ENCODE peak calls at places on chromosomes 5 and 9, in six cellular contexts. One of them, this sample, is unnamed.

GRCh38 chr9:37944671-37945481 is 40.9 kb upstream of the SLC25A51 start:
- DNase-seq in sigmoid colon: no peak
- DNase-seq in PC-9: peak
- DNase-seq in AG04450: no peak
- DNase-seq in ascending aorta: no peak
- DNase-seq in suprapubic skin: no peak
- DNase-seq in this sample: no peak

GRCh38 chr9:580652-581342 is 260.7 kb upstream of the DMRT1 start:
- DNase-seq in sigmoid colon: no peak
- DNase-seq in PC-9: no peak
- DNase-seq in AG04450: no peak
- DNase-seq in ascending aorta: no peak
- DNase-seq in suprapubic skin: no peak
- DNase-seq in this sample: no peak

GRCh38 chr5:452856-453710 is 10.1 kb downstream of the EXOC3 start:
- DNase-seq in sigmoid colon: peak
- DNase-seq in PC-9: no peak
- DNase-seq in AG04450: no peak
- DNase-seq in ascending aorta: peak
- DNase-seq in suprapubic skin: peak
- DNase-seq in this sample: no peak

GRCh38 chr9:36991516-36992134 is 42.4 kb downstream of the PAX5 start:
- DNase-seq in sigmoid colon: no peak
- DNase-seq in PC-9: peak
- DNase-seq in AG04450: no peak
- DNase-seq in ascending aorta: no peak
- DNase-seq in suprapubic skin: no peak
- DNase-seq in this sample: no peak

GRCh38 chr9:131657456-131657855 is 82.4 kb downstream of the RAPGEF1 start:
- DNase-seq in sigmoid colon: no peak
- DNase-seq in PC-9: peak
- DNase-seq in AG04450: no peak
- DNase-seq in ascending aorta: no peak
- DNase-seq in suprapubic skin: no peak
- DNase-seq in this sample: no peak

GRCh38 chr5:88672644-88673493 is 210.1 kb downstream of the MEF2C start:
- DNase-seq in sigmoid colon: no peak
- DNase-seq in PC-9: no peak
- DNase-seq in AG04450: no peak
- DNase-seq in ascending aorta: no peak
- DNase-seq in suprapubic skin: no peak
- DNase-seq in this sample: no peak

GRCh38 chr5:179914032-179914755 is 6.5 kb upstream of the TBC1D9B start:
- DNase-seq in sigmoid colon: no peak
- DNase-seq in PC-9: peak
- DNase-seq in AG04450: no peak
- DNase-seq in ascending aorta: peak
- DNase-seq in suprapubic skin: no peak
- DNase-seq in this sample: no peak

GRCh38 chr5:176157656-176158055 is 80.6 kb upstream of the SIMC1 start:
- DNase-seq in sigmoid colon: no peak
- DNase-seq in PC-9: no peak
- DNase-seq in AG04450: no peak
- DNase-seq in ascending aorta: no peak
- DNase-seq in suprapubic skin: no peak
- DNase-seq in this sample: no peak

GRCh38 chr5:149694007-149694406 is 36.1 kb upstream of the PPARGC1B start:
- DNase-seq in sigmoid colon: no peak
- DNase-seq in PC-9: peak
- DNase-seq in AG04450: no peak
- DNase-seq in ascending aorta: no peak
- DNase-seq in suprapubic skin: no peak
- DNase-seq in this sample: no peak

GRCh38 chr5:9715891-9716335 is 85.8 kb upstream of the TAS2R1 start:
- DNase-seq in sigmoid colon: no peak
- DNase-seq in PC-9: no peak
- DNase-seq in AG04450: no peak
- DNase-seq in ascending aorta: no peak
- DNase-seq in suprapubic skin: no peak
- DNase-seq in this sample: no peak

GRCh38 chr5:174217527-174217926 is 172.0 kb downstream of the NSG2 start:
- DNase-seq in sigmoid colon: no peak
- DNase-seq in PC-9: no peak
- DNase-seq in AG04450: no peak
- DNase-seq in ascending aorta: no peak
- DNase-seq in suprapubic skin: no peak
- DNase-seq in this sample: no peak

GRCh38 chr5:150142800-150143724 is 12.6 kb downstream of the PDGFRB start:
- DNase-seq in sigmoid colon: peak
- DNase-seq in PC-9: peak
- DNase-seq in AG04450: peak
- DNase-seq in ascending aorta: peak
- DNase-seq in suprapubic skin: peak
- DNase-seq in this sample: no peak

GRCh38 chr5:142863856-142864255 is 93.7 kb downstream of the ARHGAP26 start:
- DNase-seq in sigmoid colon: no peak
- DNase-seq in PC-9: peak
- DNase-seq in AG04450: no peak
- DNase-seq in ascending aorta: no peak
- DNase-seq in suprapubic skin: no peak
- DNase-seq in this sample: no peak

GRCh38 chr9:2674141-2674824 is 43.0 kb upstream of the KCNV2 start:
- DNase-seq in sigmoid colon: no peak
- DNase-seq in PC-9: no peak
- DNase-seq in AG04450: no peak
- DNase-seq in ascending aorta: no peak
- DNase-seq in suprapubic skin: no peak
- DNase-seq in this sample: no peak

GRCh38 chr9:100150209-100150608 is 51.2 kb downstream of the INVS start:
- DNase-seq in sigmoid colon: no peak
- DNase-seq in PC-9: no peak
- DNase-seq in AG04450: no peak
- DNase-seq in ascending aorta: no peak
- DNase-seq in suprapubic skin: no peak
- DNase-seq in this sample: no peak

GRCh38 chr5:151622367-151623097 is 31.4 kb upstream of the FAT2 start:
- DNase-seq in sigmoid colon: no peak
- DNase-seq in PC-9: no peak
- DNase-seq in AG04450: no peak
- DNase-seq in ascending aorta: no peak
- DNase-seq in suprapubic skin: no peak
- DNase-seq in this sample: no peak

GRCh38 chr9:4137755-4138154 is 162.1 kb downstream of the GLIS3 start:
- DNase-seq in sigmoid colon: no peak
- DNase-seq in PC-9: no peak
- DNase-seq in AG04450: no peak
- DNase-seq in ascending aorta: no peak
- DNase-seq in suprapubic skin: no peak
- DNase-seq in this sample: no peak

GRCh38 chr9:114551750-114552685 is 35.6 kb upstream of the ATP6V1G1 start:
- DNase-seq in sigmoid colon: peak
- DNase-seq in PC-9: peak
- DNase-seq in AG04450: peak
- DNase-seq in ascending aorta: peak
- DNase-seq in suprapubic skin: no peak
- DNase-seq in this sample: no peak

GRCh38 chr5:15499528-15500325 is at the start of gene FBXL7:
- DNase-seq in sigmoid colon: peak
- DNase-seq in PC-9: no peak
- DNase-seq in AG04450: peak
- DNase-seq in ascending aorta: peak
- DNase-seq in suprapubic skin: peak
- DNase-seq in this sample: peak

GRCh38 chr9:22141906-22142305 is 132.8 kb upstream of the CDKN2B start:
- DNase-seq in sigmoid colon: no peak
- DNase-seq in PC-9: no peak
- DNase-seq in AG04450: no peak
- DNase-seq in ascending aorta: no peak
- DNase-seq in suprapubic skin: no peak
- DNase-seq in this sample: no peak
- H3K27ac ChIP-seq in sigmoid colon: no peak
- H3K27ac ChIP-seq in PC-9: no peak
- H3K27ac ChIP-seq in AG04450: no peak
- H3K27ac ChIP-seq in ascending aorta: no peak
- H3K27ac ChIP-seq in suprapubic skin: no peak
- H3K27ac ChIP-seq in this sample: no peak

GRCh38 chr5:76664065-76664464 is 40.9 kb upstream of the F2RL2 start:
- DNase-seq in sigmoid colon: no peak
- DNase-seq in PC-9: no peak
- DNase-seq in AG04450: no peak
- DNase-seq in ascending aorta: no peak
- DNase-seq in suprapubic skin: no peak
- DNase-seq in this sample: no peak
- H3K27ac ChIP-seq in sigmoid colon: no peak
- H3K27ac ChIP-seq in PC-9: no peak
- H3K27ac ChIP-seq in AG04450: no peak
- H3K27ac ChIP-seq in ascending aorta: no peak
- H3K27ac ChIP-seq in suprapubic skin: no peak
- H3K27ac ChIP-seq in this sample: no peak

DNA sequence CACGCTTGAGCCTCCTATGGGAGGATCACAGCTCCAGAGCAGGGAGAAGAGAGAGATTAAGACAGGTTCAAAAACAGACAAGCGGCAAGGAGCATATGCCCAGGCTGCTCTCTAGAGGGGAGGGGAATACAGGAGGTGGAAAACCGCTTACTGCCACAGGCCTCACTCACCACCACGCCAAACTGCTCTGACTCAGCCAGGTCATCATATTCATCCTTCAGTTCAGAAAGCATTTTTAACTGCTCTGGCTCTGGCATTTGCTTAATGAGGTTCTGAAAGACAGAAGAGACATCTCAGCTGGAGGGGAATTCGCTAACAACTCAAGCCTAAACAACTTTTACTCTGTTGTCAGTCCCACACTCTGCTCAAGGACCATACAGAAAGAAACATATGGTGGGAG is 40.1 kb downstream of the PCDHGC5 start:
- DNase-seq in sigmoid colon: no peak
- DNase-seq in PC-9: no peak
- DNase-seq in AG04450: no peak
- DNase-seq in ascending aorta: peak
- DNase-seq in suprapubic skin: no peak
- DNase-seq in this sample: no peak
- H3K27ac ChIP-seq in sigmoid colon: peak
- H3K27ac ChIP-seq in PC-9: no peak
- H3K27ac ChIP-seq in AG04450: peak
- H3K27ac ChIP-seq in ascending aorta: peak
- H3K27ac ChIP-seq in suprapubic skin: peak
- H3K27ac ChIP-seq in this sample: peak

GRCh38 chr5:96743805-96744559 is 63.8 kb downstream of the ERAP1 start:
- DNase-seq in sigmoid colon: no peak
- DNase-seq in PC-9: no peak
- DNase-seq in AG04450: no peak
- DNase-seq in ascending aorta: no peak
- DNase-seq in suprapubic skin: no peak
- DNase-seq in this sample: no peak
- H3K27ac ChIP-seq in sigmoid colon: peak
- H3K27ac ChIP-seq in PC-9: no peak
- H3K27ac ChIP-seq in AG04450: no peak
- H3K27ac ChIP-seq in ascending aorta: peak
- H3K27ac ChIP-seq in suprapubic skin: peak
- H3K27ac ChIP-seq in this sample: no peak

GRCh38 chr5:170296036-170296934 is 1.3 kb downstream of the LCP2 start:
- DNase-seq in sigmoid colon: peak
- DNase-seq in PC-9: no peak
- DNase-seq in AG04450: no peak
- DNase-seq in ascending aorta: no peak
- DNase-seq in suprapubic skin: no peak
- DNase-seq in this sample: no peak

GRCh38 chr5:170300361-170301013 is 2.9 kb upstream of the LCP2 start:
- DNase-seq in sigmoid colon: peak
- DNase-seq in PC-9: no peak
- DNase-seq in AG04450: no peak
- DNase-seq in ascending aorta: no peak
- DNase-seq in suprapubic skin: no peak
- DNase-seq in this sample: no peak

GRCh38 chr5:170297589-170298462 is at the start of gene LCP2:
- DNase-seq in sigmoid colon: peak
- DNase-seq in PC-9: no peak
- DNase-seq in AG04450: no peak
- DNase-seq in ascending aorta: peak
- DNase-seq in suprapubic skin: no peak
- DNase-seq in this sample: no peak

GRCh38 chr5:170293273-170293672 is 4.3 kb downstream of the LCP2 start:
- DNase-seq in sigmoid colon: peak
- DNase-seq in PC-9: no peak
- DNase-seq in AG04450: no peak
- DNase-seq in ascending aorta: no peak
- DNase-seq in suprapubic skin: no peak
- DNase-seq in this sample: no peak

DNA sequence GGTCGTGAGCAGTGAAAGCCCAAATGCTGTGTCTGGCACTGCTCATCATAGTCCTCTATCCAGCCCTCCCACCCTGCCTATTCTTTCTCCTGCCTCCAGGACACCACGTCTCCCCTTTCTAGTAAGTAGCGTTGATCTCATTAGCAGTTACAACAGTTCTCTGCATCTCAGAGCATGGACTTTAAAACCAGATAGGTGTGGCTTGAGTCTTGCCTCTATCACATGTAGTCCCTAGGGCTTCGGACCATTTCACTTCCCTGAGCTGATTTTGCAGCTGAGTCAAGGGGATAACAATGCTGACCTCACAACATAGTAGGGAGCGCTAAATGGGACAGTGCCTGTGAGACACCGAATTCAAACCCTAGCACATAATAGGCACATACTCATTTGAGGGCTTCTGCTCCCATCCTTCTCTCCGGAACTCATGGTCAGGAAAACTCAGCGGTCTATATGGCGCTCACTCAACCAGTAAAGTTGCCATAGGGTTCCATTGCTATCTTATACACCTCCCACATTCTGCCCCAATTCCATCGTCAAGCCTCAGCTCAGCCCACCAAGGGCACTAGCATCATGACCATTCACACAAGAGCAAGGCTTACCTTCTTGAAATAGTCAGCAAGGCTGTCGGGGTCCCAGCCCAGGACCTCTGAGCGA is 515 bp downstream of the LCP2 start:
- DNase-seq in sigmoid colon: no peak
- DNase-seq in PC-9: no peak
- DNase-seq in AG04450: no peak
- DNase-seq in ascending aorta: peak
- DNase-seq in suprapubic skin: no peak
- DNase-seq in this sample: no peak
- H3K27ac ChIP-seq in sigmoid colon: peak
- H3K27ac ChIP-seq in PC-9: no peak
- H3K27ac ChIP-seq in AG04450: no peak
- H3K27ac ChIP-seq in ascending aorta: no peak
- H3K27ac ChIP-seq in suprapubic skin: peak
- H3K27ac ChIP-seq in this sample: peak

GRCh38 chr9:70580593-70581195 is 166.2 kb upstream of the KLF9 start:
- DNase-seq in sigmoid colon: no peak
- DNase-seq in PC-9: no peak
- DNase-seq in AG04450: no peak
- DNase-seq in ascending aorta: peak
- DNase-seq in suprapubic skin: no peak
- DNase-seq in this sample: no peak
- H3K27ac ChIP-seq in sigmoid colon: no peak
- H3K27ac ChIP-seq in PC-9: no peak
- H3K27ac ChIP-seq in AG04450: no peak
- H3K27ac ChIP-seq in ascending aorta: no peak
- H3K27ac ChIP-seq in suprapubic skin: no peak
- H3K27ac ChIP-seq in this sample: no peak

This sample was measured in caudate nucleus.